ENCODE peak calls at places on chromosomes 12 and 14, in nine cellular contexts. M is T follicular helper cell; E is stimulated activated CD4-positive, alpha-beta T cell treated with anti-CD3 and anti-CD28 coated beads, Interleukin-12 subunit alpha, Interleukin-12 subunit beta, amount 100 ng/mL, for 4 hours; N is endothelial cell of umbilical vein; U is stimulated activated CD8-positive, alpha-beta memory T cell treated with anti-CD3 and anti-CD28 coated beads, Interleukin-4, amount 100 ng/mL, for 1 hour; H is RWPE1; V is M059J; D is Kasumi-1; G is activated T-helper 1 cell treated with anti-CD3 and anti-CD28 coated beads, Interleukin-2, amount 50 U/mL, for 16 hours. A is an unnamed sample.

GRCh38 chr12:56724660-56724988 is 475 bp downstream of the NACA start:
- DNase-seq in D (no peak), U (no peak), V (no peak), E (no peak), G (no peak), N (no peak), H (peak; percentile 32), M (no peak), A (no peak)

GRCh38 chr12:55652352-55652751 is 15.7 kb downstream of the OR10P1 start:
- DNase-seq in G (no peak), M (no peak), E (no peak), D (no peak), N (no peak), V (no peak), H (no peak), U (no peak), A (no peak)

GRCh38 chr12:6612652-6613014 is 5.5 kb upstream of the CHD4 start:
- DNase-seq in D (no peak), G (no peak), V (no peak), M (no peak), N (no peak), H (no peak), U (no peak), E (no peak), A (no peak)

GRCh38 chr14:32205984-32206383 is 2.9 kb upstream of the RNU6-8 start:
- DNase-seq in D (no peak), G (no peak), U (no peak), M (no peak), V (peak; percentile 57), N (no peak), H (no peak), E (no peak), A (peak; percentile 49)

GRCh38 chr14:66910306-66910705 is 278.9 kb upstream of the GARIN2 start:
- DNase-seq in D (no peak), H (no peak), U (no peak), E (no peak), M (no peak), N (no peak), G (no peak), V (peak; percentile 7), A (no peak)

GRCh38 chr12:19125325-19125724 is 4.2 kb upstream of the PLEKHA5 start:
- DNase-seq in V (peak; percentile 47), M (no peak), D (no peak), G (no peak), E (no peak), N (no peak), U (no peak), H (peak; percentile 9), A (no peak)

GRCh38 chr14:61491876-61492440 is 170.6 kb downstream of the PRKCH start:
- DNase-seq in G (no peak), M (no peak), D (peak; percentile 27), N (peak; percentile 33), U (no peak), H (no peak), V (no peak), E (no peak), A (no peak)

GRCh38 chr12:78697817-78698415 is 166.7 kb upstream of the SYT1 start:
- DNase-seq in U (no peak), H (peak; percentile 9), N (peak; percentile 14), G (no peak), E (no peak), M (no peak), V (peak; percentile 49), D (no peak), A (no peak)

GRCh38 chr12:10395390-10395998 is 5.7 kb upstream of the KLRK1 start:
- DNase-seq in G (no peak), H (peak; percentile 62), M (no peak), V (peak; percentile 95), N (no peak), E (no peak), D (no peak), U (no peak), A (peak; percentile 66)

GRCh38 chr12:12717586-12718381 is 616 bp downstream of the CDKN1B start:
- DNase-seq in E (peak; percentile 14), V (peak; percentile 36), H (no peak), N (peak; percentile 32), M (no peak), G (no peak), D (no peak), U (no peak), A (peak; percentile 53)

GRCh38 chr12:52155048-52155868 is 36.6 kb downstream of the KRT80 start:
- DNase-seq in G (no peak), H (peak; percentile 84), E (no peak), V (peak; percentile 64), D (no peak), U (no peak), N (no peak), M (peak; percentile 47), A (peak; percentile 32)

A was measured in H9.